ENCODE peak calls at places on chromosome 21, in seven cellular contexts. One of them, this sample, is unnamed.

GRCh38 chr21:27787046-27787445 is 820.2 kb upstream of the ADAMTS5 start:
- DNase-seq in GM12891: no peak
- DNase-seq in HepG2: no peak
- DNase-seq in K562: no peak
- DNase-seq in GM12878: no peak
- DNase-seq in SK-N-SH: no peak
- DNase-seq in H1: no peak
- DNase-seq in this sample: no peak

GRCh38 chr21:26826801-26827200 is 18.4 kb downstream of the ADAMTS1 start:
- DNase-seq in GM12891: no peak
- DNase-seq in HepG2: no peak
- DNase-seq in K562: no peak
- DNase-seq in GM12878: no peak
- DNase-seq in SK-N-SH: no peak
- DNase-seq in H1: no peak
- DNase-seq in this sample: no peak

GRCh38 chr21:17492415-17493168 is 20.3 kb upstream of the CXADR start:
- DNase-seq in GM12891: no peak
- DNase-seq in HepG2: peak; percentile 21
- DNase-seq in K562: no peak
- DNase-seq in GM12878: no peak
- DNase-seq in SK-N-SH: no peak
- DNase-seq in H1: no peak
- DNase-seq in this sample: no peak

GRCh38 chr21:17903029-17903806 is 84.1 kb upstream of the C21orf91 start:
- DNase-seq in GM12891: no peak
- DNase-seq in HepG2: no peak
- DNase-seq in K562: no peak
- DNase-seq in GM12878: no peak
- DNase-seq in SK-N-SH: peak; percentile 44
- DNase-seq in H1: no peak
- DNase-seq in this sample: no peak

GRCh38 chr21:37139154-37139553 is 66.1 kb downstream of the TTC3 start:
- DNase-seq in GM12891: no peak
- DNase-seq in HepG2: no peak
- DNase-seq in K562: no peak
- DNase-seq in GM12878: no peak
- DNase-seq in SK-N-SH: no peak
- DNase-seq in H1: no peak
- DNase-seq in this sample: no peak

GRCh38 chr21:36661511-36662309 is 37.2 kb upstream of the SIM2 start:
- DNase-seq in GM12891: no peak
- DNase-seq in HepG2: peak; percentile 96
- DNase-seq in K562: peak; percentile 37
- DNase-seq in GM12878: no peak
- DNase-seq in SK-N-SH: peak; percentile 43
- DNase-seq in H1: no peak
- DNase-seq in this sample: no peak

GRCh38 chr21:35779690-35780570 is 280.4 kb downstream of the SETD4 start:
- DNase-seq in GM12891: no peak
- DNase-seq in HepG2: no peak
- DNase-seq in K562: no peak
- DNase-seq in GM12878: no peak
- DNase-seq in SK-N-SH: no peak
- DNase-seq in H1: no peak
- DNase-seq in this sample: no peak

GRCh38 chr21:27572681-27573080 is 605.8 kb upstream of the ADAMTS5 start:
- DNase-seq in GM12891: no peak
- DNase-seq in HepG2: no peak
- DNase-seq in K562: no peak
- DNase-seq in GM12878: no peak
- DNase-seq in SK-N-SH: no peak
- DNase-seq in H1: no peak
- DNase-seq in this sample: no peak

GRCh38 chr21:24729568-24729967 is 877.7 kb downstream of the MRPL39 start:
- DNase-seq in GM12891: no peak
- DNase-seq in HepG2: no peak
- DNase-seq in K562: no peak
- DNase-seq in GM12878: no peak
- DNase-seq in SK-N-SH: no peak
- DNase-seq in H1: no peak
- DNase-seq in this sample: no peak

GRCh38 chr21:20570824-20571232 is 427.4 kb upstream of the NCAM2 start:
- DNase-seq in GM12891: no peak
- DNase-seq in HepG2: no peak
- DNase-seq in K562: peak; percentile 23
- DNase-seq in GM12878: no peak
- DNase-seq in SK-N-SH: no peak
- DNase-seq in H1: peak; percentile 57
- DNase-seq in this sample: no peak

GRCh38 chr21:33682992-33683627 is 40.8 kb downstream of the ITSN1 start:
- DNase-seq in GM12891: no peak
- DNase-seq in HepG2: peak; percentile 56
- DNase-seq in K562: no peak
- DNase-seq in GM12878: no peak
- DNase-seq in SK-N-SH: no peak
- DNase-seq in H1: no peak
- DNase-seq in this sample: no peak

GRCh38 chr21:46284077-46284644 is 1.2 kb downstream of the MCM3AP start:
- DNase-seq in GM12891: no peak
- DNase-seq in HepG2: no peak
- DNase-seq in K562: no peak
- DNase-seq in GM12878: no peak
- DNase-seq in SK-N-SH: no peak
- DNase-seq in H1: no peak
- DNase-seq in this sample: no peak

GRCh38 chr21:46500224-46500861 is 41.7 kb downstream of the DIP2A start:
- DNase-seq in GM12891: no peak
- DNase-seq in HepG2: peak; percentile 12
- DNase-seq in K562: peak; percentile 37
- DNase-seq in GM12878: no peak
- DNase-seq in SK-N-SH: no peak
- DNase-seq in H1: no peak
- DNase-seq in this sample: no peak

GRCh38 chr21:36255650-36256047 is 64.3 kb upstream of the MORC3 start:
- DNase-seq in GM12891: no peak
- DNase-seq in HepG2: no peak
- DNase-seq in K562: no peak
- DNase-seq in GM12878: peak; percentile 63
- DNase-seq in SK-N-SH: no peak
- DNase-seq in H1: no peak
- DNase-seq in this sample: no peak

GRCh38 chr21:17495680-17496079 is 17.2 kb upstream of the CXADR start:
- DNase-seq in GM12891: no peak
- DNase-seq in HepG2: peak; percentile 71
- DNase-seq in K562: no peak
- DNase-seq in GM12878: no peak
- DNase-seq in SK-N-SH: no peak
- DNase-seq in H1: no peak
- DNase-seq in this sample: no peak

GRCh38 chr21:26405071-26405470 is 168.0 kb downstream of the CYYR1 start:
- DNase-seq in GM12891: no peak
- DNase-seq in HepG2: no peak
- DNase-seq in K562: no peak
- DNase-seq in GM12878: no peak
- DNase-seq in SK-N-SH: no peak
- DNase-seq in H1: no peak
- DNase-seq in this sample: no peak

GRCh38 chr21:33937146-33937545 is 21.5 kb upstream of the ATP5PO start:
- DNase-seq in GM12891: no peak
- DNase-seq in HepG2: no peak
- DNase-seq in K562: no peak
- DNase-seq in GM12878: no peak
- DNase-seq in SK-N-SH: no peak
- DNase-seq in H1: no peak
- DNase-seq in this sample: no peak

GRCh38 chr21:36030581-36031189 is 29.6 kb downstream of the SETD4 start:
- DNase-seq in GM12891: no peak
- DNase-seq in HepG2: no peak
- DNase-seq in K562: peak; percentile 41
- DNase-seq in GM12878: no peak
- DNase-seq in SK-N-SH: no peak
- DNase-seq in H1: no peak
- DNase-seq in this sample: no peak

GRCh38 chr21:46077674-46078101 is 20.2 kb upstream of the COL6A2 start:
- DNase-seq in GM12891: no peak
- DNase-seq in HepG2: no peak
- DNase-seq in K562: no peak
- DNase-seq in GM12878: no peak
- DNase-seq in SK-N-SH: no peak
- DNase-seq in H1: no peak
- DNase-seq in this sample: no peak

GRCh38 chr21:34795152-34796141 is 126.7 kb downstream of the CLIC6 start:
- DNase-seq in GM12891: no peak
- DNase-seq in HepG2: peak; percentile 76
- DNase-seq in K562: no peak
- DNase-seq in GM12878: no peak
- DNase-seq in SK-N-SH: no peak
- DNase-seq in H1: no peak
- DNase-seq in this sample: no peak

GRCh38 chr21:18030248-18030647 is 211.1 kb upstream of the C21orf91 start:
- DNase-seq in GM12891: no peak
- DNase-seq in HepG2: no peak
- DNase-seq in K562: no peak
- DNase-seq in GM12878: no peak
- DNase-seq in SK-N-SH: no peak
- DNase-seq in H1: no peak
- DNase-seq in this sample: no peak

GRCh38 chr21:24939288-24939687 is 668.0 kb downstream of the MRPL39 start:
- DNase-seq in GM12891: no peak
- DNase-seq in HepG2: no peak
- DNase-seq in K562: no peak
- DNase-seq in GM12878: no peak
- DNase-seq in SK-N-SH: no peak
- DNase-seq in H1: no peak
- DNase-seq in this sample: no peak

GRCh38 chr21:34936299-34936698 is 112.8 kb downstream of the RUNX1 start:
- DNase-seq in GM12891: no peak
- DNase-seq in HepG2: no peak
- DNase-seq in K562: no peak
- DNase-seq in GM12878: no peak
- DNase-seq in SK-N-SH: no peak
- DNase-seq in H1: no peak
- DNase-seq in this sample: no peak

GRCh38 chr21:29771491-29772066 is 168.2 kb downstream of the GRIK1 start:
- DNase-seq in GM12891: no peak
- DNase-seq in HepG2: no peak
- DNase-seq in K562: peak; percentile 19
- DNase-seq in GM12878: no peak
- DNase-seq in SK-N-SH: no peak
- DNase-seq in H1: no peak
- DNase-seq in this sample: no peak

GRCh38 chr21:34100789-34101188 is 27.4 kb downstream of the MRPS6 start:
- DNase-seq in GM12891: no peak
- DNase-seq in HepG2: no peak
- DNase-seq in K562: no peak
- DNase-seq in GM12878: no peak
- DNase-seq in SK-N-SH: no peak
- DNase-seq in H1: no peak
- DNase-seq in this sample: no peak

GRCh38 chr21:23725576-23725975 is 1881.7 kb downstream of the MRPL39 start:
- DNase-seq in GM12891: no peak
- DNase-seq in HepG2: no peak
- DNase-seq in K562: no peak
- DNase-seq in GM12878: no peak
- DNase-seq in SK-N-SH: no peak
- DNase-seq in H1: no peak
- DNase-seq in this sample: no peak

GRCh38 chr21:42878678-42878992 is 704 bp downstream of the WDR4 start:
- DNase-seq in GM12891: no peak
- DNase-seq in HepG2: no peak
- DNase-seq in K562: no peak
- DNase-seq in GM12878: no peak
- DNase-seq in SK-N-SH: no peak
- DNase-seq in H1: no peak
- DNase-seq in this sample: no peak
- TF ChIP-seq TAF1 in GM12891: no peak
- TF ChIP-seq TAF1 in HepG2: no peak
- TF ChIP-seq TAF1 in K562: no peak
- TF ChIP-seq TAF1 in GM12878: no peak
- TF ChIP-seq TAF1 in SK-N-SH: no peak
- TF ChIP-seq TAF1 in H1: no peak
- TF ChIP-seq TAF1 in this sample: no peak

GRCh38 chr21:32411366-32412161 is 942 bp upstream of the EVA1C start:
- DNase-seq in GM12891: no peak
- DNase-seq in HepG2: no peak
- DNase-seq in K562: peak; percentile 58
- DNase-seq in GM12878: no peak
- DNase-seq in SK-N-SH: peak; percentile 60
- DNase-seq in H1: peak; percentile 73
- DNase-seq in this sample: no peak
- TF ChIP-seq POLR2AphosphoS5 in GM12891: no peak
- TF ChIP-seq POLR2AphosphoS5 in HepG2: no peak
- TF ChIP-seq POLR2AphosphoS5 in K562: no peak
- TF ChIP-seq POLR2AphosphoS5 in GM12878: no peak
- TF ChIP-seq POLR2AphosphoS5 in SK-N-SH: peak; percentile 40
- TF ChIP-seq POLR2AphosphoS5 in H1: no peak
- TF ChIP-seq POLR2AphosphoS5 in this sample: no peak

GRCh38 chr21:42563261-42564045 is 49.8 kb downstream of the SLC37A1 start:
- DNase-seq in GM12891: no peak
- DNase-seq in HepG2: no peak
- DNase-seq in K562: peak; percentile 50
- DNase-seq in GM12878: no peak
- DNase-seq in SK-N-SH: no peak
- DNase-seq in H1: no peak
- DNase-seq in this sample: no peak
- TF ChIP-seq TAF1 in GM12891: no peak
- TF ChIP-seq TAF1 in HepG2: no peak
- TF ChIP-seq TAF1 in K562: no peak
- TF ChIP-seq TAF1 in GM12878: no peak
- TF ChIP-seq TAF1 in SK-N-SH: no peak
- TF ChIP-seq TAF1 in H1: no peak
- TF ChIP-seq TAF1 in this sample: no peak

GRCh38 chr21:38474796-38475195 is 23.5 kb downstream of the ERG start:
- DNase-seq in GM12891: no peak
- DNase-seq in HepG2: no peak
- DNase-seq in K562: no peak
- DNase-seq in GM12878: no peak
- DNase-seq in SK-N-SH: no peak
- DNase-seq in H1: no peak
- DNase-seq in this sample: no peak

GRCh38 chr21:38474124-38474523 is 24.2 kb downstream of the ERG start:
- DNase-seq in GM12891: no peak
- DNase-seq in HepG2: no peak
- DNase-seq in K562: no peak
- DNase-seq in GM12878: no peak
- DNase-seq in SK-N-SH: no peak
- DNase-seq in H1: no peak
- DNase-seq in this sample: no peak

GRCh38 chr21:38475519-38475918 is 22.8 kb downstream of the ERG start:
- DNase-seq in GM12891: no peak
- DNase-seq in HepG2: no peak
- DNase-seq in K562: no peak
- DNase-seq in GM12878: no peak
- DNase-seq in SK-N-SH: no peak
- DNase-seq in H1: peak; percentile 50
- DNase-seq in this sample: no peak

GRCh38 chr21:38477241-38477640 is 21.0 kb downstream of the ERG start:
- DNase-seq in GM12891: no peak
- DNase-seq in HepG2: no peak
- DNase-seq in K562: no peak
- DNase-seq in GM12878: no peak
- DNase-seq in SK-N-SH: no peak
- DNase-seq in H1: no peak
- DNase-seq in this sample: no peak

GRCh38 chr21:38476385-38476784 is 21.9 kb downstream of the ERG start:
- DNase-seq in GM12891: no peak
- DNase-seq in HepG2: no peak
- DNase-seq in K562: no peak
- DNase-seq in GM12878: no peak
- DNase-seq in SK-N-SH: no peak
- DNase-seq in H1: no peak
- DNase-seq in this sample: no peak
- TF ChIP-seq POLR2AphosphoS5 in GM12891: no peak
- TF ChIP-seq POLR2AphosphoS5 in HepG2: no peak
- TF ChIP-seq POLR2AphosphoS5 in K562: peak; percentile 63
- TF ChIP-seq POLR2AphosphoS5 in GM12878: no peak
- TF ChIP-seq POLR2AphosphoS5 in SK-N-SH: no peak
- TF ChIP-seq POLR2AphosphoS5 in H1: no peak
- TF ChIP-seq POLR2AphosphoS5 in this sample: no peak

This sample was measured in GM12892.